ENCODE peak calls at places on chromosomes 11 and 22, in five cellular contexts. I is retinal pigment epithelial cell, J is DMS153, Z is ureter, V is M059J. S is an unnamed sample.

GRCh38 chr22:20111045-20111688 is 4.7 kb upstream of the RANBP1 start:
- DNase-seq in J (no peak), Z (no peak), V (no peak), I (peak), S (peak)

GRCh38 chr11:134359646-134360045 is 27.9 kb downstream of the GLB1L2 start:
- DNase-seq in Z (no peak), V (no peak), I (no peak), J (no peak), S (no peak)

GRCh38 chr11:79864882-79865281 is 424.1 kb upstream of the TENM4 start:
- DNase-seq in Z (no peak), J (peak), I (no peak), V (peak), S (no peak)

GRCh38 chr11:66498508-66498907 is 11.9 kb upstream of the BBS1 start:
- DNase-seq in J (no peak), Z (no peak), I (no peak), V (no peak), S (no peak)

GRCh38 chr22:43535741-43536140 is 123.9 kb downstream of the MPPED1 start:
- DNase-seq in I (no peak), V (no peak), Z (peak), J (no peak), S (no peak)

GRCh38 chr11:10298342-10298741 is 4.3 kb upstream of the SBF2 start:
- DNase-seq in J (peak), I (no peak), Z (no peak), V (peak), S (no peak)

GRCh38 chr22:36332623-36333331 is 55.0 kb downstream of the MYH9 start:
- DNase-seq in J (no peak), I (no peak), V (peak), Z (peak), S (no peak)

GRCh38 chr22:20550851-20551744 is 43.7 kb downstream of the MED15 start:
- DNase-seq in I (no peak), Z (no peak), V (no peak), J (no peak), S (peak)

GRCh38 chr22:43293661-43294392 is 49.3 kb downstream of the SCUBE1 start:
- DNase-seq in I (peak), Z (peak), V (peak), J (peak), S (no peak)

GRCh38 chr11:66419825-66420224 is 1.0 kb upstream of the NPAS4 start:
- DNase-seq in I (no peak), Z (no peak), V (no peak), J (no peak), S (no peak)

GRCh38 chr22:21816787-21817496 is 50.5 kb downstream of the MAPK1 start:
- DNase-seq in Z (no peak), I (peak), J (peak), V (peak), S (no peak)

GRCh38 chr11:117986981-117987495 is 844 bp downstream of the IL10RA start:
- DNase-seq in J (no peak), I (no peak), V (no peak), Z (no peak), S (no peak)

GRCh38 chr22:42520663-42521546 is 1.3 kb upstream of the RRP7A start:
- DNase-seq in I (no peak), Z (no peak), V (no peak), J (no peak), S (no peak)

GRCh38 chr11:121671276-121672168 is 218.8 kb upstream of the SORL1-AS1 start:
- DNase-seq in Z (no peak), I (peak), J (peak), V (peak), S (no peak)

GRCh38 chr11:46521947-46522681 is 71.7 kb downstream of the AMBRA1 start:
- DNase-seq in I (no peak), J (no peak), Z (no peak), V (peak), S (no peak)

GRCh38 chr11:70715636-70716035 is 317.3 kb downstream of the CTTN start:
- DNase-seq in V (no peak), I (no peak), Z (no peak), J (no peak), S (no peak)

GRCh38 chr22:48331266-48331665 is 1496.4 kb downstream of the BRD1 start:
- DNase-seq in J (no peak), I (no peak), V (no peak), Z (no peak), S (no peak)

GRCh38 chr11:23236846-23237550 is 376.7 kb upstream of the CCDC179 start:
- DNase-seq in I (no peak), J (no peak), Z (no peak), V (no peak), S (no peak)

GRCh38 chr22:50343541-50343935 is 411 bp downstream of the PPP6R2 start:
- DNase-seq in J (no peak), I (no peak), V (no peak), Z (no peak), S (no peak)

GRCh38 chr11:2510626-2511402 is 66.0 kb downstream of the KCNQ1 start:
- DNase-seq in J (no peak), V (no peak), I (no peak), Z (no peak), S (peak)

GRCh38 chr11:72643547-72643946 is 30.7 kb downstream of the PDE2A start:
- DNase-seq in Z (no peak), V (peak), I (no peak), J (no peak), S (no peak)

GRCh38 chr11:12853652-12854296 is 155.3 kb upstream of the RASSF10 start:
- DNase-seq in V (no peak), J (no peak), I (no peak), Z (no peak), S (peak)

GRCh38 chr11:67389477-67389876 is 2.3 kb upstream of the RAD9A start:
- DNase-seq in I (no peak), J (no peak), V (peak), Z (no peak), S (no peak)

GRCh38 chr11:65633390-65634139 is 4.3 kb upstream of the SIPA1 start:
- DNase-seq in J (no peak), V (no peak), Z (no peak), I (no peak), S (no peak)

S was measured in left cardiac atrium.